ENCODE peak calls at places on chromosome 20, in four cellular contexts. One of them, this sample, is unnamed.

GRCh38 chr20:37695684-37696342 is 2.0 kb downstream of the CTNNBL1 start:
- DNase-seq in SJSA1: no peak
- DNase-seq in epithelial cell of esophagus: no peak
- DNase-seq in AG04450: no peak
- DNase-seq in this sample: no peak

GRCh38 chr20:5835870-5836269 is 85.7 kb downstream of the SHLD1 start:
- DNase-seq in SJSA1: no peak
- DNase-seq in epithelial cell of esophagus: no peak
- DNase-seq in AG04450: no peak
- DNase-seq in this sample: no peak

GRCh38 chr20:3000852-3001523 is 42.4 kb upstream of the GNRH2 start:
- DNase-seq in SJSA1: no peak
- DNase-seq in AG04450: peak
- DNase-seq in epithelial cell of esophagus: no peak
- DNase-seq in this sample: peak

GRCh38 chr20:49610701-49611538 is 43.0 kb upstream of the PTGIS start:
- DNase-seq in epithelial cell of esophagus: peak
- DNase-seq in AG04450: no peak
- DNase-seq in SJSA1: peak
- DNase-seq in this sample: no peak

GRCh38 chr20:13021205-13021970 is 12.6 kb downstream of the SPTLC3 start:
- DNase-seq in AG04450: no peak
- DNase-seq in SJSA1: no peak
- DNase-seq in epithelial cell of esophagus: no peak
- DNase-seq in this sample: no peak

GRCh38 chr20:46928580-46929132 is 34.0 kb downstream of the EYA2 start:
- DNase-seq in epithelial cell of esophagus: peak
- DNase-seq in AG04450: no peak
- DNase-seq in SJSA1: no peak
- DNase-seq in this sample: no peak

GRCh38 chr20:6495907-6496306 is 271.6 kb upstream of the BMP2 start:
- DNase-seq in SJSA1: no peak
- DNase-seq in AG04450: no peak
- DNase-seq in epithelial cell of esophagus: no peak
- DNase-seq in this sample: no peak

GRCh38 chr20:50701055-50701963 is 10.0 kb upstream of the RIPOR3 start:
- DNase-seq in AG04450: no peak
- DNase-seq in SJSA1: peak
- DNase-seq in epithelial cell of esophagus: no peak
- DNase-seq in this sample: no peak

GRCh38 chr20:51473771-51474170 is 68.7 kb downstream of the NFATC2 start:
- DNase-seq in SJSA1: no peak
- DNase-seq in epithelial cell of esophagus: no peak
- DNase-seq in AG04450: no peak
- DNase-seq in this sample: no peak

GRCh38 chr20:62804632-62805364 is at the start of gene OGFR:
- DNase-seq in epithelial cell of esophagus: peak
- DNase-seq in AG04450: no peak
- DNase-seq in SJSA1: no peak
- DNase-seq in this sample: no peak

GRCh38 chr20:17612975-17613327 is 43.1 kb downstream of the DSTN start:
- DNase-seq in AG04450: no peak
- DNase-seq in SJSA1: no peak
- DNase-seq in epithelial cell of esophagus: no peak
- DNase-seq in this sample: no peak

GRCh38 chr20:51910202-51911050 is 108.1 kb upstream of the SALL4 start:
- DNase-seq in SJSA1: peak
- DNase-seq in epithelial cell of esophagus: peak
- DNase-seq in AG04450: no peak
- DNase-seq in this sample: no peak

GRCh38 chr20:33668087-33668790 is 1.5 kb downstream of the ACTL10 start:
- DNase-seq in SJSA1: no peak
- DNase-seq in epithelial cell of esophagus: no peak
- DNase-seq in AG04450: no peak
- DNase-seq in this sample: no peak

GRCh38 chr20:11387189-11387754 is 530.4 kb upstream of the BTBD3 start:
- DNase-seq in SJSA1: peak
- DNase-seq in AG04450: peak
- DNase-seq in epithelial cell of esophagus: peak
- DNase-seq in this sample: peak

GRCh38 chr20:52746190-52746589 is 226.0 kb upstream of the TSHZ2 start:
- DNase-seq in epithelial cell of esophagus: no peak
- DNase-seq in SJSA1: no peak
- DNase-seq in AG04450: no peak
- DNase-seq in this sample: no peak

GRCh38 chr20:36267605-36268500 is 31.6 kb downstream of the AAR2 start:
- DNase-seq in AG04450: no peak
- DNase-seq in epithelial cell of esophagus: no peak
- DNase-seq in SJSA1: no peak
- DNase-seq in this sample: no peak
- H3K4me3 ChIP-seq in AG04450: no peak
- H3K4me3 ChIP-seq in epithelial cell of esophagus: no peak
- H3K4me3 ChIP-seq in SJSA1: no peak
- H3K4me3 ChIP-seq in this sample: no peak

GRCh38 chr20:25622049-25622448 is 1.8 kb downstream of the NANP start:
- DNase-seq in SJSA1: no peak
- DNase-seq in AG04450: no peak
- DNase-seq in epithelial cell of esophagus: no peak
- DNase-seq in this sample: no peak
- H3K4me3 ChIP-seq in SJSA1: no peak
- H3K4me3 ChIP-seq in AG04450: peak
- H3K4me3 ChIP-seq in epithelial cell of esophagus: no peak
- H3K4me3 ChIP-seq in this sample: no peak

GRCh38 chr20:64166712-64167615 is 2.7 kb downstream of the MYT1 start:
- DNase-seq in epithelial cell of esophagus: no peak
- DNase-seq in AG04450: no peak
- DNase-seq in SJSA1: no peak
- DNase-seq in this sample: no peak

GRCh38 chr20:64167676-64168075 is 3.4 kb downstream of the MYT1 start:
- DNase-seq in epithelial cell of esophagus: no peak
- DNase-seq in AG04450: no peak
- DNase-seq in SJSA1: no peak
- DNase-seq in this sample: no peak

GRCh38 chr20:64171211-64171610 is 7.0 kb downstream of the MYT1 start:
- DNase-seq in SJSA1: no peak
- DNase-seq in AG04450: no peak
- DNase-seq in epithelial cell of esophagus: no peak
- DNase-seq in this sample: no peak

GRCh38 chr20:64168381-64169088 is 4.3 kb downstream of the MYT1 start:
- DNase-seq in epithelial cell of esophagus: no peak
- DNase-seq in AG04450: no peak
- DNase-seq in SJSA1: no peak
- DNase-seq in this sample: no peak

DNA sequence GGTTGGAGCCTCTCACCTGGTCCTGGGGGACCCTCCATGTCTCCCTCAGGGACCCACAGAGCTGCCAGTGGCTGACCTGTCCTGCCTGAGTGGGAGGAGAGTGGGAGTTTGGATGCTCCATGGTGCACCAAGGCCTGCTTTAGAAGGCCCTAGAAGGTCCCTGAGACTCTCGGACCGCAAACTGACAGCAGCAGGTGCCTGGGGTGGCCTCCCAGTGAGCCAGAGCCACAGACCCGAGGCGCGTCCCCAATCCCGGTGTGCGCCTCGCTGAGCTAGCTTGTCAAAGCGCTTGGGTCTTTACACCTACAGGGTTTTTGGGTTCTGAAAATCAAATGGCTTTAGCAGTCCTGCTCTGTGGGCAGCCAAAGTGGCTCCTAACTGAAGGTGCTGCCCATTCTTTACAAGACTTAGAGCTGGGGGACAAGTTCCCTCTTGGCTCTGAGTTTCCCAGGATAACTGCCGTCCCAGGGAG is 4.9 kb downstream of the MYT1 start:
- DNase-seq in SJSA1: no peak
- DNase-seq in epithelial cell of esophagus: no peak
- DNase-seq in AG04450: no peak
- DNase-seq in this sample: no peak
- H3K4me3 ChIP-seq in SJSA1: no peak
- H3K4me3 ChIP-seq in epithelial cell of esophagus: no peak
- H3K4me3 ChIP-seq in AG04450: no peak
- H3K4me3 ChIP-seq in this sample: no peak

GRCh38 chr20:38962044-38962897 is at the start of gene DHX35:
- DNase-seq in AG04450: peak
- DNase-seq in epithelial cell of esophagus: peak
- DNase-seq in SJSA1: peak
- DNase-seq in this sample: peak

GRCh38 chr20:38965264-38965663 is 3.1 kb downstream of the DHX35 start:
- DNase-seq in AG04450: no peak
- DNase-seq in epithelial cell of esophagus: no peak
- DNase-seq in SJSA1: no peak
- DNase-seq in this sample: no peak

GRCh38 chr20:38962898-38963484 is 847 bp downstream of the DHX35 start:
- DNase-seq in SJSA1: no peak
- DNase-seq in epithelial cell of esophagus: no peak
- DNase-seq in AG04450: no peak
- DNase-seq in this sample: no peak

GRCh38 chr20:38961530-38962043 is 557 bp upstream of the DHX35 start:
- DNase-seq in epithelial cell of esophagus: no peak
- DNase-seq in SJSA1: no peak
- DNase-seq in AG04450: no peak
- DNase-seq in this sample: no peak

GRCh38 chr20:38963745-38964144 is 1.6 kb downstream of the DHX35 start:
- DNase-seq in epithelial cell of esophagus: no peak
- DNase-seq in SJSA1: no peak
- DNase-seq in AG04450: no peak
- DNase-seq in this sample: no peak
- H3K4me3 ChIP-seq in epithelial cell of esophagus: no peak
- H3K4me3 ChIP-seq in SJSA1: no peak
- H3K4me3 ChIP-seq in AG04450: no peak
- H3K4me3 ChIP-seq in this sample: no peak